ENCODE peak calls at places on chromosomes 16 and 17, in six cellular contexts. One of them, this sample, is unnamed.

GRCh38 chr16:11857161-11857560 is 5.8 kb upstream of the RSL1D1 start:
- DNase-seq in fibroblast of mammary gland: peak; percentile 73
- DNase-seq in bronchial epithelial cell: no peak
- DNase-seq in left lung: no peak
- DNase-seq in HFF-Myc: no peak
- DNase-seq in astrocyte of the cerebellum: no peak
- DNase-seq in this sample: peak; percentile 62

GRCh38 chr17:80604007-80604728 is 59.5 kb downstream of the RPTOR start:
- DNase-seq in fibroblast of mammary gland: no peak
- DNase-seq in bronchial epithelial cell: no peak
- DNase-seq in left lung: no peak
- DNase-seq in HFF-Myc: no peak
- DNase-seq in astrocyte of the cerebellum: no peak
- DNase-seq in this sample: no peak

GRCh38 chr16:85172465-85173071 is 60.3 kb upstream of the CIBAR2 start:
- DNase-seq in fibroblast of mammary gland: peak; percentile 42
- DNase-seq in bronchial epithelial cell: peak; percentile 12
- DNase-seq in left lung: no peak
- DNase-seq in HFF-Myc: no peak
- DNase-seq in astrocyte of the cerebellum: no peak
- DNase-seq in this sample: peak; percentile 63

GRCh38 chr16:56317998-56318912 is 107.1 kb downstream of the AMFR start:
- DNase-seq in fibroblast of mammary gland: peak; percentile 67
- DNase-seq in bronchial epithelial cell: peak; percentile 61
- DNase-seq in left lung: peak; percentile 63
- DNase-seq in HFF-Myc: peak; percentile 49
- DNase-seq in astrocyte of the cerebellum: peak; percentile 45
- DNase-seq in this sample: peak; percentile 69

GRCh38 chr16:68200120-68200783 is 35.7 kb downstream of the ESRP2 start:
- DNase-seq in fibroblast of mammary gland: peak; percentile 67
- DNase-seq in bronchial epithelial cell: peak; percentile 82
- DNase-seq in left lung: no peak
- DNase-seq in HFF-Myc: no peak
- DNase-seq in astrocyte of the cerebellum: peak; percentile 1
- DNase-seq in this sample: peak; percentile 26

GRCh38 chr17:81331527-81332043 is 36.5 kb upstream of the SLC38A10 start:
- DNase-seq in fibroblast of mammary gland: no peak
- DNase-seq in bronchial epithelial cell: no peak
- DNase-seq in left lung: no peak
- DNase-seq in HFF-Myc: no peak
- DNase-seq in astrocyte of the cerebellum: no peak
- DNase-seq in this sample: no peak

GRCh38 chr17:3905017-3905486 is 11.2 kb downstream of the P2RX1 start:
- DNase-seq in fibroblast of mammary gland: no peak
- DNase-seq in bronchial epithelial cell: no peak
- DNase-seq in left lung: no peak
- DNase-seq in HFF-Myc: no peak
- DNase-seq in astrocyte of the cerebellum: no peak
- DNase-seq in this sample: no peak

GRCh38 chr17:44786551-44787081 is 27.8 kb downstream of the ADAM11 start:
- DNase-seq in fibroblast of mammary gland: no peak
- DNase-seq in bronchial epithelial cell: no peak
- DNase-seq in left lung: peak; percentile 60
- DNase-seq in HFF-Myc: no peak
- DNase-seq in astrocyte of the cerebellum: no peak
- DNase-seq in this sample: no peak

GRCh38 chr17:31321481-31321880 is at the start of gene EVI2A:
- DNase-seq in fibroblast of mammary gland: peak; percentile 92
- DNase-seq in bronchial epithelial cell: peak; percentile 70
- DNase-seq in left lung: peak; percentile 72
- DNase-seq in HFF-Myc: peak; percentile 85
- DNase-seq in astrocyte of the cerebellum: peak; percentile 67
- DNase-seq in this sample: peak; percentile 72

GRCh38 chr16:19289805-19290490 is 4.4 kb downstream of the CLEC19A start:
- DNase-seq in fibroblast of mammary gland: no peak
- DNase-seq in bronchial epithelial cell: no peak
- DNase-seq in left lung: no peak
- DNase-seq in HFF-Myc: no peak
- DNase-seq in astrocyte of the cerebellum: no peak
- DNase-seq in this sample: no peak

GRCh38 chr16:23174622-23175021 is 7.9 kb upstream of the SCNN1G start:
- DNase-seq in fibroblast of mammary gland: peak; percentile 10
- DNase-seq in bronchial epithelial cell: peak; percentile 23
- DNase-seq in left lung: no peak
- DNase-seq in HFF-Myc: no peak
- DNase-seq in astrocyte of the cerebellum: no peak
- DNase-seq in this sample: peak; percentile 16

GRCh38 chr17:28907709-28908475 is 5.0 kb upstream of the DHRS13 start:
- DNase-seq in fibroblast of mammary gland: peak; percentile 51
- DNase-seq in bronchial epithelial cell: no peak
- DNase-seq in left lung: no peak
- DNase-seq in HFF-Myc: no peak
- DNase-seq in astrocyte of the cerebellum: no peak
- DNase-seq in this sample: no peak

GRCh38 chr16:11586375-11586855 is 304 bp downstream of the LITAF start:
- DNase-seq in fibroblast of mammary gland: no peak
- DNase-seq in bronchial epithelial cell: no peak
- DNase-seq in left lung: no peak
- DNase-seq in HFF-Myc: no peak
- DNase-seq in astrocyte of the cerebellum: no peak
- DNase-seq in this sample: no peak

GRCh38 chr16:23124315-23124714 is 24.9 kb downstream of the USP31 start:
- DNase-seq in fibroblast of mammary gland: peak; percentile 93
- DNase-seq in bronchial epithelial cell: peak; percentile 92
- DNase-seq in left lung: no peak
- DNase-seq in HFF-Myc: peak; percentile 26
- DNase-seq in astrocyte of the cerebellum: no peak
- DNase-seq in this sample: peak; percentile 60

GRCh38 chr16:69820926-69821541 is 58.9 kb downstream of the WWP2 start:
- DNase-seq in fibroblast of mammary gland: peak; percentile 20
- DNase-seq in bronchial epithelial cell: no peak
- DNase-seq in left lung: peak; percentile 44
- DNase-seq in HFF-Myc: peak; percentile 48
- DNase-seq in astrocyte of the cerebellum: no peak
- DNase-seq in this sample: peak; percentile 42

GRCh38 chr17:78611636-78612035 is 34.4 kb upstream of the DNAH17 start:
- DNase-seq in fibroblast of mammary gland: peak; percentile 56
- DNase-seq in bronchial epithelial cell: no peak
- DNase-seq in left lung: no peak
- DNase-seq in HFF-Myc: no peak
- DNase-seq in astrocyte of the cerebellum: no peak
- DNase-seq in this sample: peak; percentile 93

GRCh38 chr17:40402668-40403067 is 15.0 kb downstream of the TOP2A start:
- DNase-seq in fibroblast of mammary gland: no peak
- DNase-seq in bronchial epithelial cell: no peak
- DNase-seq in left lung: no peak
- DNase-seq in HFF-Myc: no peak
- DNase-seq in astrocyte of the cerebellum: no peak
- DNase-seq in this sample: no peak
- TF ChIP-seq CTCF in fibroblast of mammary gland: peak; percentile 4
- TF ChIP-seq CTCF in bronchial epithelial cell: no peak
- TF ChIP-seq CTCF in left lung: no peak
- TF ChIP-seq CTCF in HFF-Myc: no peak
- TF ChIP-seq CTCF in astrocyte of the cerebellum: no peak
- TF ChIP-seq CTCF in this sample: no peak

GRCh38 chr16:3960049-3960809 is 79.7 kb upstream of the CREBBP start:
- DNase-seq in fibroblast of mammary gland: no peak
- DNase-seq in bronchial epithelial cell: no peak
- DNase-seq in left lung: no peak
- DNase-seq in HFF-Myc: no peak
- DNase-seq in astrocyte of the cerebellum: no peak
- DNase-seq in this sample: no peak

GRCh38 chr16:3963886-3964685 is 83.6 kb upstream of the CREBBP start:
- DNase-seq in fibroblast of mammary gland: no peak
- DNase-seq in bronchial epithelial cell: no peak
- DNase-seq in left lung: peak; percentile 27
- DNase-seq in HFF-Myc: no peak
- DNase-seq in astrocyte of the cerebellum: no peak
- DNase-seq in this sample: no peak

GRCh38 chr16:3963203-3963602 is 82.7 kb upstream of the CREBBP start:
- DNase-seq in fibroblast of mammary gland: no peak
- DNase-seq in bronchial epithelial cell: no peak
- DNase-seq in left lung: peak; percentile 37
- DNase-seq in HFF-Myc: no peak
- DNase-seq in astrocyte of the cerebellum: no peak
- DNase-seq in this sample: no peak

GRCh38 chr16:3959148-3959547 is 78.6 kb upstream of the CREBBP start:
- DNase-seq in fibroblast of mammary gland: no peak
- DNase-seq in bronchial epithelial cell: peak; percentile 67
- DNase-seq in left lung: no peak
- DNase-seq in HFF-Myc: no peak
- DNase-seq in astrocyte of the cerebellum: no peak
- DNase-seq in this sample: peak; percentile 74

GRCh38 chr16:3961449-3961849 is 80.9 kb upstream of the CREBBP start:
- DNase-seq in fibroblast of mammary gland: peak; percentile 57
- DNase-seq in bronchial epithelial cell: no peak
- DNase-seq in left lung: no peak
- DNase-seq in HFF-Myc: no peak
- DNase-seq in astrocyte of the cerebellum: no peak
- DNase-seq in this sample: peak; percentile 56
- H3K4me3 ChIP-seq in fibroblast of mammary gland: no peak overlapping the region
- H3K4me3 ChIP-seq in bronchial epithelial cell: no peak overlapping the region
- H3K4me3 ChIP-seq in left lung: peak overlapping the region; percentile 40
- H3K4me3 ChIP-seq in HFF-Myc: no peak overlapping the region
- H3K4me3 ChIP-seq in astrocyte of the cerebellum: peak overlapping the region; percentile 30
- H3K4me3 ChIP-seq in this sample: peak overlapping the region; percentile 57

GRCh38 chr16:6428861-6429260 is 903.8 kb upstream of the RBFOX1 start:
- DNase-seq in fibroblast of mammary gland: no peak
- DNase-seq in bronchial epithelial cell: no peak
- DNase-seq in left lung: no peak
- DNase-seq in HFF-Myc: no peak
- DNase-seq in astrocyte of the cerebellum: no peak
- DNase-seq in this sample: no peak
- TF ChIP-seq CTCF in fibroblast of mammary gland: no peak
- TF ChIP-seq CTCF in bronchial epithelial cell: no peak
- TF ChIP-seq CTCF in left lung: no peak
- TF ChIP-seq CTCF in HFF-Myc: no peak
- TF ChIP-seq CTCF in astrocyte of the cerebellum: no peak
- TF ChIP-seq CTCF in this sample: no peak

DNA sequence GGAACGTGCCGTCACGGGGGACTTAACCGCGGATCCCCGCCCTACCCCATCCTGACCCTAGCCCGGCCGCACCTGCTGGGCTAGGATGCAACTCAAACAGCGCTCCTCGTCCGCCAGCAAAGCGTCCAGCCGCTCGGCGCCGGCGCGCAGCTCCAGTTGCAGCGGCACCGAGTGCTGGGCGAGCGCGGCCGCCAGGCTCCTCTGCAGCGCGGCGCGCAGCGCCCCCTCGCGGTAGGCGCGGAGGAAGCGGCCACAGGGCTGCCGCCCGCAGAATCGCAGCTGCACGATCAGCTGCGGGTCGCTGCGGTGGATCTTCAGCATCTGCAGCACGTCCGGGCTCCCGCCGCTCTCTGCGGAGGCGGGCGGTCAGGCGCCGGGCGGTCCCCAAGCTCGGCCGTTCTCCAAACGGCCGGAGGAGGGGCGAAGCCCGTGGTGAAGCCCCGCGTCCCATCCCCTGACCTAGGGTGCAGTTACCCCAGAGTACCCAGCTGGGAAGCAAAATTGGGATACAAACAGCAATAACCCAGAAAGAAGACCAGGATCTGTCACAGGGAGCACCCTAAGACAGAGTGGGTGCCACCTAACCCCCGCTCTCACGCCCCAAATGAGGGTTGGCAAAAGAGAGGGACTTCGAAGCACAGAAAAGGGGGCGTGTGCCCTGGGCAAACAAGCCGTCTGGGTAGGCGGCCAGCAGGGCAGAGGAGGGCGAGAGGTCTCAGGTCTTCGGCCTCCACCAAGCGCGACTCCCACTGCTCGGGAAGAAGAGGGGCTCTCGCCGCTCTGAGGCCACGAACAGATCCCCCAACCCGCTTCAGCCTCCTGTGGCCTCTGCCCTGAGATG is 4.2 kb downstream of the TRADD start:
- DNase-seq in fibroblast of mammary gland: peak; percentile 67
- DNase-seq in bronchial epithelial cell: peak; percentile 46
- DNase-seq in left lung: peak; percentile 76
- DNase-seq in HFF-Myc: no peak
- DNase-seq in astrocyte of the cerebellum: peak; percentile 38
- DNase-seq in this sample: peak; percentile 70
- H3K4me3 ChIP-seq in fibroblast of mammary gland: no peak overlapping the region
- H3K4me3 ChIP-seq in bronchial epithelial cell: no peak overlapping the region
- H3K4me3 ChIP-seq in left lung: no peak overlapping the region
- H3K4me3 ChIP-seq in HFF-Myc: peak overlapping the region; percentile 9
- H3K4me3 ChIP-seq in astrocyte of the cerebellum: no peak overlapping the region
- H3K4me3 ChIP-seq in this sample: peak overlapping the region; percentile 27

GRCh38 chr16:144797-145252 is 6.4 kb upstream of the NPRL3 start:
- DNase-seq in fibroblast of mammary gland: no peak
- DNase-seq in bronchial epithelial cell: no peak
- DNase-seq in left lung: no peak
- DNase-seq in HFF-Myc: no peak
- DNase-seq in astrocyte of the cerebellum: no peak
- DNase-seq in this sample: peak; percentile 63

GRCh38 chr16:143456-143855 is 5.0 kb upstream of the NPRL3 start:
- DNase-seq in fibroblast of mammary gland: no peak
- DNase-seq in bronchial epithelial cell: peak; percentile 36
- DNase-seq in left lung: no peak
- DNase-seq in HFF-Myc: no peak
- DNase-seq in astrocyte of the cerebellum: no peak
- DNase-seq in this sample: peak; percentile 25

GRCh38 chr16:142405-142804 is 3.9 kb upstream of the NPRL3 start:
- DNase-seq in fibroblast of mammary gland: no peak
- DNase-seq in bronchial epithelial cell: no peak
- DNase-seq in left lung: no peak
- DNase-seq in HFF-Myc: no peak
- DNase-seq in astrocyte of the cerebellum: no peak
- DNase-seq in this sample: no peak

GRCh38 chr16:140175-140857 is 1.8 kb upstream of the NPRL3 start:
- DNase-seq in fibroblast of mammary gland: no peak
- DNase-seq in bronchial epithelial cell: no peak
- DNase-seq in left lung: no peak
- DNase-seq in HFF-Myc: no peak
- DNase-seq in astrocyte of the cerebellum: no peak
- DNase-seq in this sample: no peak

GRCh38 chr16:143047-143446 is 4.6 kb upstream of the NPRL3 start:
- DNase-seq in fibroblast of mammary gland: no peak
- DNase-seq in bronchial epithelial cell: no peak
- DNase-seq in left lung: no peak
- DNase-seq in HFF-Myc: no peak
- DNase-seq in astrocyte of the cerebellum: no peak
- DNase-seq in this sample: no peak
- TF ChIP-seq CTCF in fibroblast of mammary gland: no peak
- TF ChIP-seq CTCF in bronchial epithelial cell: no peak
- TF ChIP-seq CTCF in left lung: no peak
- TF ChIP-seq CTCF in HFF-Myc: no peak
- TF ChIP-seq CTCF in astrocyte of the cerebellum: no peak
- TF ChIP-seq CTCF in this sample: no peak

GRCh38 chr17:57552114-57552601 is 192.9 kb downstream of the CCDC182 start:
- DNase-seq in fibroblast of mammary gland: peak; percentile 22
- DNase-seq in bronchial epithelial cell: no peak
- DNase-seq in left lung: no peak
- DNase-seq in HFF-Myc: no peak
- DNase-seq in astrocyte of the cerebellum: no peak
- DNase-seq in this sample: peak; percentile 76
- H3K4me3 ChIP-seq in fibroblast of mammary gland: no peak overlapping the region
- H3K4me3 ChIP-seq in bronchial epithelial cell: no peak overlapping the region
- H3K4me3 ChIP-seq in left lung: no peak overlapping the region
- H3K4me3 ChIP-seq in HFF-Myc: no peak overlapping the region
- H3K4me3 ChIP-seq in astrocyte of the cerebellum: no peak overlapping the region
- H3K4me3 ChIP-seq in this sample: no peak overlapping the region